ENCODE peak calls at places on chromosomes 7 and 10, in seven cellular contexts. J is neuronal stem cell, B is IMR-90, R is H1, L is H9, D is mesenchymal stem cell, Y is trophoblast cell. N is an unnamed sample.

GRCh38 chr7:422886-423225 is 96.8 kb downstream of the PDGFA start:
- DNase-seq in J (no peak), B (no peak), R (no peak), L (no peak), D (no peak), Y (no peak), N (no peak)

GRCh38 chr10:110881247-110881646 is 9.5 kb downstream of the PDCD4 start:
- DNase-seq in J (no peak), B (no peak), R (no peak), L (no peak), D (no peak), Y (no peak), N (no peak)

GRCh38 chr10:91154842-91155241 is 65.6 kb upstream of the PCGF5 start:
- DNase-seq in J (no peak), B (no peak), R (no peak), L (no peak), D (no peak), Y (no peak), N (no peak)

GRCh38 chr7:19107392-19108147 is 9.9 kb downstream of the TWIST1 start:
- DNase-seq in J (peak; percentile 51), B (peak; percentile 68), R (peak; percentile 69), L (peak; percentile 59), D (peak; percentile 69), Y (no peak), N (peak; percentile 83)

GRCh38 chr10:28177944-28178637 is 124.8 kb downstream of the MPP7 start:
- DNase-seq in J (no peak), B (peak; percentile 40), R (no peak), L (no peak), D (peak; percentile 50), Y (no peak), N (no peak)

GRCh38 chr10:130635528-130635927 is 499.3 kb downstream of the GLRX3 start:
- DNase-seq in J (no peak), B (no peak), R (no peak), L (no peak), D (no peak), Y (no peak), N (no peak)

GRCh38 chr10:19209319-19209718 is 160.7 kb downstream of the MALRD1 start:
- DNase-seq in J (no peak), B (no peak), R (no peak), L (no peak), D (no peak), Y (no peak), N (no peak)

GRCh38 chr10:34633346-34633745 is 181.8 kb downstream of the PARD3 start:
- DNase-seq in J (no peak), B (no peak), R (no peak), L (no peak), D (no peak), Y (no peak), N (no peak)

GRCh38 chr10:125156739-125157472 is 3.5 kb downstream of the CTBP2 start:
- DNase-seq in J (no peak), B (no peak), R (peak; percentile 33), L (no peak), D (no peak), Y (no peak), N (no peak)

GRCh38 chr7:104174798-104175197 is 33.0 kb downstream of the ORC5 start:
- DNase-seq in J (no peak), B (no peak), R (no peak), L (no peak), D (no peak), Y (no peak), N (no peak)

GRCh38 chr7:150742286-150742968 is 5.2 kb downstream of the GIMAP5 start:
- DNase-seq in J (no peak), B (no peak), R (no peak), L (no peak), D (no peak), Y (no peak), N (no peak)
- H2AK5ac ChIP-seq in J (no peak overlapping the region), B (no peak overlapping the region), R (no peak overlapping the region), L (no peak overlapping the region), D (no peak overlapping the region), Y (no peak overlapping the region), N (no peak overlapping the region)

GRCh38 chr10:127552446-127552845 is 3.3 kb downstream of the NPS start:
- DNase-seq in J (no peak), B (no peak), R (no peak), L (no peak), D (no peak), Y (no peak), N (no peak)
- H2AK5ac ChIP-seq in J (no peak overlapping the region), B (no peak overlapping the region), R (no peak overlapping the region), L (no peak overlapping the region), D (no peak overlapping the region), Y (no peak overlapping the region), N (no peak overlapping the region)

GRCh38 chr10:3911241-3911640 is 126.2 kb upstream of the KLF6 start:
- DNase-seq in J (no peak), B (no peak), R (no peak), L (no peak), D (no peak), Y (no peak), N (no peak)
- H2AK5ac ChIP-seq in J (no peak overlapping the region), B (no peak overlapping the region), R (no peak overlapping the region), L (no peak overlapping the region), D (no peak overlapping the region), Y (no peak overlapping the region), N (no peak overlapping the region)

GRCh38 chr7:133180717-133181116 is 72.2 kb upstream of the EXOC4 start:
- DNase-seq in J (no peak), B (no peak), R (no peak), L (no peak), D (no peak), Y (no peak), N (no peak)
- H2AK5ac ChIP-seq in J (no peak overlapping the region), B (no peak overlapping the region), R (no peak overlapping the region), L (no peak overlapping the region), D (no peak overlapping the region), Y (no peak overlapping the region), N (no peak overlapping the region)

GRCh38 chr10:57982091-57982490 is 285.6 kb downstream of the IPMK start:
- DNase-seq in J (no peak), B (no peak), R (no peak), L (no peak), D (no peak), Y (no peak), N (no peak)
- H2AK5ac ChIP-seq in J (no peak overlapping the region), B (no peak overlapping the region), R (no peak overlapping the region), L (no peak overlapping the region), D (no peak overlapping the region), Y (no peak overlapping the region), N (no peak overlapping the region)

GRCh38 chr7:92404170-92404614 is 43.1 kb upstream of the GATAD1 start:
- DNase-seq in J (no peak), B (no peak), R (no peak), L (no peak), D (no peak), Y (no peak), N (peak; percentile 61)

GRCh38 chr7:92403760-92404074 is 43.6 kb upstream of the GATAD1 start:
- DNase-seq in J (no peak), B (no peak), R (no peak), L (no peak), D (no peak), Y (peak; percentile 28), N (no peak)

GRCh38 chr7:92400013-92400412 is 47.3 kb upstream of the GATAD1 start:
- DNase-seq in J (no peak), B (no peak), R (no peak), L (no peak), D (no peak), Y (no peak), N (no peak)

GRCh38 chr7:92397542-92397941 is 49.7 kb upstream of the GATAD1 start:
- DNase-seq in J (no peak), B (no peak), R (no peak), L (no peak), D (no peak), Y (no peak), N (no peak)

DNA sequence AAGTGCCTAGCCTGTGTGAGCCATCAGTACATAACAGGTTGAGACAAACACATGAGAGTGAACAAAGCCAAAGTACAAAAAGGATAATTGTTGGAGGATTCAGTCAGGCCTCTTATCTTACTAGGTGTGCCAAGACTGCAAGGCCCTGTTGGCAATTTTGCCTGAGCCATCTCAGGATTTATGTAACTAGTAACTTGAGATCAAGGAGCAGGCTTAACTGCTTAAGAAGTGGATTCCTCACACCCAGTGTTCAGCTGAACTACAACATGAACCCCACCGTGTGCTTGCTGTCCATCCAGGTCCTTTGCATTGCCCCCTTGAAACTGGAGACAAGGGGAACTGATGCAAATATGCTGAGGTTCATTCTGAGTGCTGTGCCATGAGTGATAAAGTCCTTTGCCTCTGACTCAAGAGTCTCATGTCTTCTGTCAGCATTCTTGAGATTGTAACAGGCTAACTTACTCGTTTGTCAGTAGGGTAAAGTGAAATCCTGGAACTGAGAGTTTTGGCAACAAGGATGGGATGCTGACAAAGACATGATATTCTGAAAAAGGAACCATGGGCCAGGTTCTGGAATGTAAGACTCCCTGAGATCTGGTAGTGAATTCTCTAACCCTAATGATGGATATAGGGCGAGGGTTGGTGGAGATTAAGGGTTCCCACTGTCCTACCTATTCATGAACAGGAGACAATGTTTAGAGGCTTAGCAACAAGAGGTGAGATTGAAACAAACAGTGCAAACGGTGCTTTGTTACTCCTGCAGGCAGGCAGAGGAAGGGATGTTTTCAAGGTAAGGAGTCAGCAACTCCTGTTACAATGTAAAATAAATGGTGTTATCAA is 44.1 kb upstream of the GATAD1 start:
- DNase-seq in J (no peak), B (peak; percentile 79), R (no peak), L (no peak), D (peak; percentile 23), Y (peak; percentile 24), N (peak; percentile 65)
- H2AK5ac ChIP-seq in J (no peak overlapping the region), B (no peak overlapping the region), R (no peak overlapping the region), L (no peak overlapping the region), D (no peak overlapping the region), Y (no peak overlapping the region), N (no peak overlapping the region)